ENCODE peak calls at places on chromosomes 2 and 18, in six cellular contexts. M, Z, X, I, Q and R are unnamed samples.

GRCh38 chr2:190205643-190206042 is 114.0 kb downstream of the HIBCH start:
- DNase-seq in X (no peak), Z (no peak), I (no peak), M (no peak), Q (no peak), R (peak; percentile 66)

GRCh38 chr18:22176622-22177495 is 7.5 kb downstream of the GATA6 start:
- DNase-seq in Q (no peak), M (no peak), Z (no peak), X (no peak), I (no peak), R (peak; percentile 40)

GRCh38 chr2:209322905-209323517 is 100.8 kb upstream of the MAP2 start:
- DNase-seq in Z (no peak), I (no peak), Q (no peak), M (no peak), X (no peak), R (peak; percentile 4)

GRCh38 chr18:9951022-9951859 is 37.4 kb downstream of the VAPA start:
- DNase-seq in Q (peak; percentile 50), I (no peak), M (no peak), Z (no peak), X (no peak), R (peak; percentile 78)

GRCh38 chr2:225411452-225411851 is 11.9 kb downstream of the NYAP2 start:
- DNase-seq in Z (no peak), X (no peak), I (no peak), Q (peak; percentile 9), M (no peak), R (no peak)

GRCh38 chr2:186780701-186781316 is 68.2 kb downstream of the ZSWIM2 start:
- DNase-seq in X (no peak), I (no peak), Z (no peak), M (no peak), Q (no peak), R (peak; percentile 2)

GRCh38 chr2:53755022-53755630 is 12.5 kb upstream of the CHAC2 start:
- DNase-seq in M (peak; percentile 37), I (peak; percentile 35), Z (no peak), X (no peak), Q (no peak), R (peak; percentile 79)

GRCh38 chr2:236592821-236593220 is 23.2 kb downstream of the ACKR3 start:
- DNase-seq in X (no peak), Q (no peak), I (peak; percentile 65), M (peak; percentile 59), Z (no peak), R (no peak)

GRCh38 chr2:69764286-69765058 is 22.5 kb downstream of the ANXA4 start:
- DNase-seq in M (no peak), Z (no peak), Q (no peak), I (no peak), X (no peak), R (peak; percentile 36)

GRCh38 chr18:27244259-27244658 is 59.2 kb upstream of the CHST9 start:
- DNase-seq in X (no peak), Q (no peak), Z (no peak), M (no peak), I (no peak), R (no peak)

GRCh38 chr2:47675196-47675825 is 107.6 kb upstream of the MSH6 start:
- DNase-seq in Q (no peak), Z (no peak), I (no peak), M (no peak), X (no peak), R (no peak)

GRCh38 chr2:193382583-193382982 is 1187.8 kb upstream of the TMEFF2 start:
- DNase-seq in M (no peak), Q (no peak), I (no peak), X (no peak), Z (no peak), R (no peak)

GRCh38 chr2:42980764-42981416 is 188.5 kb upstream of the HAAO start:
- DNase-seq in M (no peak), Q (no peak), X (no peak), I (no peak), Z (no peak), R (no peak)

GRCh38 chr18:4250141-4250540 is 205.0 kb downstream of the DLGAP1 start:
- DNase-seq in Q (no peak), X (no peak), M (no peak), I (no peak), Z (no peak), R (no peak)

GRCh38 chr2:241002275-241003046 is 4.0 kb downstream of the SNED1 start:
- DNase-seq in I (peak; percentile 21), M (no peak), Z (no peak), X (no peak), Q (no peak), R (no peak)

GRCh38 chr2:134333646-134334189 is 79.8 kb downstream of the MGAT5 start:
- DNase-seq in Q (no peak), Z (no peak), I (no peak), M (no peak), X (no peak), R (peak; percentile 2)

GRCh38 chr2:229780856-229781773 is 66.8 kb upstream of the DNER start:
- DNase-seq in I (no peak), X (no peak), M (no peak), Q (peak; percentile 34), Z (no peak), R (peak; percentile 56)

GRCh38 chr2:67772216-67773180 is 290.3 kb downstream of the C1D start:
- DNase-seq in M (no peak), Q (no peak), X (no peak), Z (no peak), I (no peak), R (peak; percentile 10)

GRCh38 chr2:206716607-206717006 is 1.6 kb downstream of the DYTN start:
- DNase-seq in I (no peak), Q (no peak), Z (no peak), M (no peak), X (no peak), R (no peak)

GRCh38 chr2:191198271-191198670 is 46.9 kb upstream of the MYO1B start:
- DNase-seq in I (no peak), Q (no peak), Z (no peak), X (no peak), M (no peak), R (no peak)

GRCh38 chr18:59729781-59730180 is 32.6 kb upstream of the CCBE1 start:
- DNase-seq in Z (no peak), I (no peak), Q (no peak), X (no peak), M (no peak), R (no peak)

GRCh38 chr2:191636235-191636543 is 41.7 kb upstream of the NABP1 start:
- DNase-seq in M (no peak), I (no peak), X (no peak), Q (peak; percentile 98), Z (no peak), R (peak; percentile 87)

GRCh38 chr2:239262484-239263230 is 138.2 kb downstream of the HDAC4 start:
- DNase-seq in I (peak; percentile 22), X (no peak), Z (no peak), M (no peak), Q (no peak), R (no peak)

GRCh38 chr18:66344227-66344626 is 259.7 kb downstream of the CDH19 start:
- DNase-seq in Q (no peak), I (no peak), X (no peak), M (no peak), Z (no peak), R (no peak)

GRCh38 chr2:20578895-20579825 is 71.7 kb downstream of the HS1BP3 start:
- DNase-seq in Z (peak; percentile 84), I (peak; percentile 55), M (peak; percentile 95), X (no peak), Q (peak; percentile 97), R (peak; percentile 98)

GRCh38 chr2:105866439-105867170 is 121.9 kb downstream of the NCK2 start:
- DNase-seq in Z (no peak), Q (peak; percentile 51), X (no peak), M (no peak), I (no peak), R (peak; percentile 23)

GRCh38 chr2:11807156-11808015 is 61.0 kb downstream of the LPIN1 start:
- DNase-seq in Z (no peak), M (peak; percentile 45), I (no peak), Q (no peak), X (no peak), R (no peak)

GRCh38 chr18:79890638-79891037 is 60.8 kb downstream of the SLC66A2 start:
- DNase-seq in Q (no peak), X (no peak), I (no peak), M (no peak), Z (no peak), R (no peak)

GRCh38 chr2:20604957-20605381 is 45.9 kb downstream of the HS1BP3 start:
- DNase-seq in I (no peak), M (peak; percentile 33), X (no peak), Q (no peak), Z (no peak), R (peak; percentile 83)

GRCh38 chr2:57119141-57119540 is 927.5 kb upstream of the VRK2 start:
- DNase-seq in Q (no peak), I (no peak), X (no peak), Z (no peak), M (no peak), R (no peak)
- H3K27ac ChIP-seq in Q (no peak overlapping the region), I (no peak overlapping the region), X (no peak overlapping the region), Z (no peak overlapping the region), M (no peak overlapping the region), R (no peak overlapping the region)

DNA sequence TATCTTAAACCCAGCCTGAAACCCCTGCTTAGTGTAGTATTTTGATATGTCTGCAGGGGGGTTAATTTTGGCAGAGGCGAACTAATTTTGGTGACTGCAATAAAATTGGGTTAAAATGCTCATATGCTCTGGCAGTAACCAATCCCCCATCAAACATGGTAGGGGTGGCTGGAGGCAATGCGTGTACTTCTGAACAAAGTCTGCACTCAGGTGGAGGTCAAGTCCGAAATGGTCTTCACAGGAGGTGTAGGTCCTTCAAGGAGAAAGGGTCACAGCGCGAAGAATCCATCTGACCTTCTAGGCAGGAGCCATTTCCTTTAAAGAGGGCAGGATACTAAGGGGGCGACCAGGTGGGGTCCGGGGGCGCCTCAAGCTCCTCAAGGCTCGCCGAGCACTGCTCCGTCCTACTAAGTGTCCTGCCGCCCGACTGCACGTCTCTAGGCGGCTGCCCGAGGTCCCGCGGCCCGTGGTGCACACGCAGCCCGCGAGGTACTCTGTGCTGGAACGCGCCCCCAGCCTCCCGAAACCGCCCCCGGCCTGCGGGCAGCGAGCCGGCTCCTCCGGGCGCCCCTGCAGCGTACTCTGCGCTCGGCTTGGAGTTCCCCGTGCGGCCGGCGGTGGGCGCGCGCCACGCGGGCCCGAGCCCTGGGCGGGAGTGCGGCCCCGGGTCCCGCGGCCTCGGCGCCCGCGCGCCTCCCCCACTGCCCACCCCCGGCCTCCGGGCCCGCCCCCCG is 1.7 kb upstream of the LDLRAD4 start:
- DNase-seq in Q (no peak), M (peak; percentile 63), X (no peak), I (peak; percentile 46), Z (no peak), R (peak; percentile 24)
- H3K4me3 ChIP-seq in Q (peak overlapping the region; percentile 47), M (peak overlapping the region; percentile 75), X (peak overlapping the region; percentile 83), I (peak overlapping the region; percentile 80), Z (peak overlapping the region; percentile 92), R (peak overlapping the region; percentile 51)

GRCh38 chr18:76115580-76115979 is 379.5 kb downstream of the ZNF516 start:
- DNase-seq in I (no peak), Q (no peak), Z (no peak), X (no peak), M (no peak), R (no peak)

GRCh38 chr18:76126327-76126726 is 368.7 kb downstream of the ZNF516 start:
- DNase-seq in I (no peak), X (no peak), Z (no peak), M (no peak), Q (no peak), R (no peak)

GRCh38 chr18:76121049-76121448 is 374.0 kb downstream of the ZNF516 start:
- DNase-seq in X (no peak), I (no peak), M (no peak), Z (no peak), Q (no peak), R (no peak)
- H3K27ac ChIP-seq in X (no peak overlapping the region), I (no peak overlapping the region), M (no peak overlapping the region), Z (no peak overlapping the region), Q (no peak overlapping the region), R (no peak overlapping the region)

GRCh38 chr2:120738786-120739771 is 3.4 kb downstream of the GLI2 start:
- DNase-seq in Q (no peak), I (peak; percentile 57), M (no peak), X (no peak), Z (no peak), R (no peak)
- H3K4me3 ChIP-seq in Q (no peak overlapping the region), I (no peak overlapping the region), M (no peak overlapping the region), X (peak overlapping the region; percentile 97), Z (no peak overlapping the region), R (no peak overlapping the region)